ENCODE peak calls at places on chromosomes 4 and X, in seven cellular contexts. U is tibial artery, L is endothelial cell of umbilical vein, J is AG09309, G is lower leg skin, M is GM12865, V is bronchial epithelial cell. N is an unnamed sample.

GRCh38 chr4:42344260-42344659 is 53.0 kb upstream of the SHISA3 start:
- DNase-seq in L (no peak), V (no peak), M (no peak), G (no peak), J (no peak), U (no peak), N (no peak)

GRCh38 chr4:102554482-102554881 is 53.3 kb downstream of the NFKB1 start:
- DNase-seq in G (no peak), V (no peak), U (peak), J (no peak), M (no peak), L (no peak), N (peak)

GRCh38 chr4:74161676-74162450 is 3.9 kb downstream of the MTHFD2L start:
- DNase-seq in V (no peak), M (no peak), J (no peak), G (no peak), U (no peak), L (no peak), N (no peak)

GRCh38 chr4:111792592-111792991 is 352.7 kb upstream of the FAM241A start:
- DNase-seq in V (no peak), L (no peak), M (no peak), J (no peak), U (no peak), G (no peak), N (no peak)

GRCh38 chrX:139158256-139158655 is 372.3 kb upstream of the F9 start:
- DNase-seq in J (no peak), M (no peak), U (no peak), L (no peak), G (no peak), V (peak), N (no peak)

GRCh38 chrX:120750381-120750780 is 120.5 kb upstream of the C1GALT1C1 start:
- DNase-seq in V (no peak), G (no peak), J (no peak), L (no peak), U (no peak), M (no peak), N (no peak)

GRCh38 chr4:85762204-85762884 is 287.4 kb downstream of the ARHGAP24 start:
- DNase-seq in V (peak), J (no peak), M (no peak), L (peak), G (no peak), U (no peak), N (no peak)

GRCh38 chr4:133668061-133668851 is 519.2 kb downstream of the PCDH10 start:
- DNase-seq in J (no peak), L (no peak), U (no peak), V (no peak), G (no peak), M (no peak), N (no peak)

GRCh38 chr4:61583696-61584095 is 383.6 kb downstream of the ADGRL3 start:
- DNase-seq in J (no peak), V (peak), G (no peak), L (no peak), M (no peak), U (no peak), N (no peak)

GRCh38 chrX:110087485-110088356 is 84.8 kb downstream of the TMEM164 start:
- DNase-seq in V (peak), G (no peak), L (peak), M (no peak), U (peak), J (peak), N (peak)

GRCh38 chr4:26150948-26151347 is 169.9 kb upstream of the RBPJ start:
- DNase-seq in U (no peak), V (peak), M (no peak), J (no peak), L (no peak), G (no peak), N (no peak)

GRCh38 chrX:46573896-46574336 is 351 bp downstream of the CHST7 start:
- DNase-seq in G (peak), V (peak), L (peak), J (no peak), M (peak), U (peak), N (peak)

GRCh38 chr4:155271557-155271956 is 63.1 kb downstream of the NPY2R start:
- DNase-seq in V (no peak), U (no peak), M (no peak), L (no peak), G (no peak), J (no peak), N (no peak)

GRCh38 chr4:153393397-153393796 is 48.9 kb downstream of the MND1 start:
- DNase-seq in M (no peak), G (no peak), U (peak), V (peak), L (no peak), J (no peak), N (peak)

GRCh38 chr4:9924750-9925149 is 96.5 kb downstream of the SLC2A9 start:
- DNase-seq in L (no peak), U (no peak), V (peak), M (no peak), J (no peak), G (no peak), N (no peak)

GRCh38 chrX:2572740-2573139 is 72.0 kb upstream of the DHRSX start:
- DNase-seq in M (no peak), G (peak), U (no peak), J (no peak), L (no peak), V (peak), N (no peak)

GRCh38 chr4:80646061-80646460 is 310.5 kb downstream of the CFAP299 start:
- DNase-seq in M (no peak), J (no peak), U (no peak), G (no peak), L (no peak), V (no peak), N (no peak)

DNA sequence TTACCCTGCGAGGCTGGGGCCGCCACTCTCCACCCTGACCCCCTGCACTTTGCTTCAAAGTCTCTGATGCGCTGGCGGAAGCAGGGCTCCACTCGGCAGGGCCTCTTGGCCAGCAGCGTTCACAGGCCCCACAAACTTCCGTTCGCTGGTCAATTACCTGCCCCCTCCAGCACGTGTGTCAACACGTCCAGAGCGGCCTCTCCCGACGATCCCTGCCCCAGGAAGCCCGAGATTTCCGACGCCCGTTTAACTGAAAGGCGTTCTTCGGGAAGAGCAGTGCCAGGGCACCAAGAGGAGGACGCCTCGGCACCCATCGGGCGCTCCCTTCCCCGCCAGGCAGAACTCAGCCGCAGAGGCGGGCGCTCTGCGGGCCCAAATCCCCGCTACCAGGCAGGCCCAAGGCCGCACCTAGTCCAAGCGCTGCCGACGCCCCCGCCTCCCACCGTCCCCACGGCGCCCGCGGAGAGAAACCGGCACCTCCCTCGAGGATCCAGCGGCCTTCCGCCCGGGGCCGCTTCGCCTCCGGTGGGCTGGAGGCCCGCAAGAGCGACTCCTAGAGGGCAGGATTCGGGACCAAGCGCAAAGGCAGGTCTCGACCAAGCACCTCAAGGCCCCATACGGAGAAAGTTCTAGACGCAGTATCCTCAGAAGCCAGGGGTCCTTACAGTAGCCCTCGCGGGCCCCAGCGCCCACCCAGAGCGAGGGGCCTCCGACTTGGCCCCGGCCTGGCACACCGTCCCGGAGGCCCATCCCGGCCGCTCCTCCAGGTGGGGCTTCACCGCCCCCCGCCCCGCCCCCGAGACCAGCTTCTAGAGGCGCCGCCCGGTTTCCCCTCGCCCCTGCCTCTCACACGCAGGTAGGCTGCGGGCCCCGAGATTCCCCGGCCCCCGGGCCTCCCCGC is 586 bp downstream of the BCAP31 start:
- DNase-seq in U (no peak), M (peak), V (peak), G (no peak), L (peak), J (no peak), N (peak)
- TF ChIP-seq CTCF in U (no peak), M (peak), V (peak), G (no peak), L (peak), J (peak), N (peak)

DNA sequence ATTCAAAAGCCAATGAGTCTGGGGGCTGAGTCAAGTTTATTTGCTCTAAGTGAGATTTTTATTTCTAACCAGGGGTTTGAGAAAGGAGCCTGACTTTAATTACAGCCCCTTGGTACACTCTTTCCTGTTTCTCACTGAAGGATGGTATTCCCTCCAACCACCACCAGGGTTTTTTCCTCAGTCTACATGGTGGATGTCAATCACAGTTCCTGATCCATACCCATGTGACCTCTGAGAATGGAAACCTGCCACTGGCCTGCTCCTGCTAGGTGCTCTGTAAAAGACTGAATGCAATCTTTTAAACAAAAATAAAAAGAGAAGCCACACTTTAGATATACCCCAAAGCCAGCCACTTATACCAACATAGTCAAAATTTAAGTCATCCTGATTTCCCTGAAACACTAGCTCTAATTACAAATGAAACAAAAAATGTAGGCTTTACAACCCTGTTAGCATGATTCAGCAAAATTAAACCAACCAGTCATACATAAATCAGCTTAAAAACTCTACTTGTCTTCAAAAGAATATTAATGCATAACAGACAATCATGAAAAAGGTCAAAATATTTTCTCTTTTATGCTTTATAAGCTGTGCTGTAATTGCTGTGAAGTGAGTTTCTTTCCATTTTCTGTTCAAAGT is 112.1 kb upstream of the NWD2 start:
- DNase-seq in M (no peak), V (no peak), L (no peak), G (no peak), J (no peak), U (no peak), N (no peak)
- TF ChIP-seq CTCF in M (no peak), V (no peak), L (no peak), G (no peak), J (no peak), U (peak), N (no peak)

DNA sequence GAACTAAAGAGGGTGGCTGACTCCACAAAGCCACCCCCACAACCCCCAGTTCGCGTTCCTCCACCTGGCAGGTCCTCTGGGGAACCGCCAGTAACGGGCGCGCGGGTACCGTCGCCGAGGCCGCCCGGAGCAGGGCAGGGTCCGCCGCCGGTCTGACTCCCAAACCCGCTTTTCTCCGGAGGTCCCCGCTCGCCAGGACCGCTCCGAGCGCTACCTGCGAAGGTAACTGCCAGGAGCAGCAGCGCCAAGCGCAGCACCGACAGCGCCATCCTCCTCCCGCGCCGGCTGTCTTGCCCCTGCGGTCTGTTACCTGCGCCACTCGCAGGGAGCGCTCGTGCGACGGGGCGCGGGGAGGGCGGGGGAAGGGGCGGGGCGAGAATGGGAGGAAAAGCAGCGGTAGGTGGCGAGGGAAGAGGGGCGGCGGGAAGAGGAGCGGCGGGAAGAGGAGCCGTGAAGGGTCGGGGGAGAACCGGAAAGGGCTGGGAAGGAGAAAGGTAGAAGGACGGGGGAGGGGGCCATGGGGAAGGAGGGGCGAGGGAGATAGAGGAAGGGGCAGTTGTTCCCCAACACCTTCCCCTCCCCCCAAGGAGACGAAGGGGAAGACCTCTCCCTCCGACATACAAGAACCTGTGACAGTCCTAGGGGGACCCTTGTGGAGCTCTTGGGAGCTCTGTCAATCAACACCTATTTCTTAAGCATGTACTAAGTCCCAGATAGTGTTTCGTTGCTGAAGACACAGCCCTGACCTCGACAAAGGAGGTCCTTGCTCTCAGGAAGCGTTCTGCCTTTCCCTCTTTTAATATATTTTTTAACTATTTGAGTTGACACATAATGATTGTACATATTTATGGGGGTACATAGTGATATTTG is at the start of gene SPINK2:
- DNase-seq in J (no peak), M (peak), V (peak), U (no peak), G (no peak), L (no peak), N (no peak)
- TF ChIP-seq CTCF in J (no peak), M (no peak), V (peak), U (no peak), G (no peak), L (no peak), N (no peak)

GRCh38 chr4:91113130-91113706 is 986.0 kb downstream of the CCSER1 start:
- DNase-seq in J (no peak), U (no peak), M (peak), L (peak), G (no peak), V (peak), N (no peak)

GRCh38 chr4:91114386-91114785 is 987.2 kb downstream of the CCSER1 start:
- DNase-seq in L (no peak), G (no peak), J (no peak), V (no peak), M (no peak), U (no peak), N (no peak)

GRCh38 chr4:91118597-91118996 is 991.4 kb downstream of the CCSER1 start:
- DNase-seq in M (no peak), L (no peak), V (no peak), U (no peak), J (no peak), G (no peak), N (no peak)

GRCh38 chr4:91111556-91111955 is 984.4 kb downstream of the CCSER1 start:
- DNase-seq in G (no peak), V (no peak), L (no peak), U (no peak), M (no peak), J (no peak), N (no peak)

GRCh38 chr4:91116861-91117260 is 989.7 kb downstream of the CCSER1 start:
- DNase-seq in L (peak), J (no peak), U (no peak), V (peak), M (peak), G (no peak), N (no peak)
- TF ChIP-seq CTCF in L (no peak), J (no peak), U (no peak), V (peak), M (no peak), G (no peak), N (no peak)

GRCh38 chrX:31293409-31293808 is 221.6 kb upstream of the FTHL17 start:
- DNase-seq in V (no peak), L (peak), J (no peak), G (no peak), M (peak), U (no peak), N (no peak)
- TF ChIP-seq CTCF in V (peak), L (no peak), J (no peak), G (no peak), M (peak), U (no peak), N (peak)

N was measured in psoas muscle.